ENCODE peak calls at places on chromosomes 16 and 17, in six cellular contexts. One of them, this sample, is unnamed.
A peak's percentile ranks its signal among the peaks of the same experiment; 100 is the strongest.

GRCh38 chr17:61058066-61058465 is 341.6 kb upstream of the TBX2 start:
- DNase-seq in CD4-positive, alpha-beta memory T cell: no peak
- DNase-seq in psoas muscle: no peak
- DNase-seq in heart right ventricle: no peak
- DNase-seq in ovary: no peak
- DNase-seq in OCI-LY7: no peak
- DNase-seq in this sample: no peak

GRCh38 chr16:53209489-53209888 is 154.7 kb downstream of the CHD9 start:
- DNase-seq in CD4-positive, alpha-beta memory T cell: no peak
- DNase-seq in psoas muscle: no peak
- DNase-seq in heart right ventricle: no peak
- DNase-seq in ovary: no peak
- DNase-seq in OCI-LY7: peak; percentile 19
- DNase-seq in this sample: no peak

GRCh38 chr16:68463904-68464303 is 15.6 kb upstream of the SMPD3 start:
- DNase-seq in CD4-positive, alpha-beta memory T cell: no peak
- DNase-seq in psoas muscle: no peak
- DNase-seq in heart right ventricle: no peak
- DNase-seq in ovary: no peak
- DNase-seq in OCI-LY7: no peak
- DNase-seq in this sample: no peak

GRCh38 chr16:22323173-22323997 is 26.2 kb downstream of the POLR3E start:
- DNase-seq in CD4-positive, alpha-beta memory T cell: no peak
- DNase-seq in psoas muscle: no peak
- DNase-seq in heart right ventricle: no peak
- DNase-seq in ovary: peak; percentile 19
- DNase-seq in OCI-LY7: no peak
- DNase-seq in this sample: no peak

GRCh38 chr16:58024673-58025350 is 742 bp upstream of the MMP15 start:
- DNase-seq in CD4-positive, alpha-beta memory T cell: peak; percentile 26
- DNase-seq in psoas muscle: peak; percentile 43
- DNase-seq in heart right ventricle: no peak
- DNase-seq in ovary: no peak
- DNase-seq in OCI-LY7: no peak
- DNase-seq in this sample: peak; percentile 14

GRCh38 chr17:65542595-65542994 is 18.9 kb downstream of the AXIN2 start:
- DNase-seq in CD4-positive, alpha-beta memory T cell: no peak
- DNase-seq in psoas muscle: no peak
- DNase-seq in heart right ventricle: no peak
- DNase-seq in ovary: no peak
- DNase-seq in OCI-LY7: no peak
- DNase-seq in this sample: no peak

GRCh38 chr16:85309656-85310587 is 197.7 kb upstream of the CIBAR2 start:
- DNase-seq in CD4-positive, alpha-beta memory T cell: peak; percentile 10
- DNase-seq in psoas muscle: peak; percentile 55
- DNase-seq in heart right ventricle: no peak
- DNase-seq in ovary: no peak
- DNase-seq in OCI-LY7: peak; percentile 89
- DNase-seq in this sample: no peak

GRCh38 chr17:2120550-2121335 is 65.8 kb downstream of the HIC1 start:
- DNase-seq in CD4-positive, alpha-beta memory T cell: no peak
- DNase-seq in psoas muscle: no peak
- DNase-seq in heart right ventricle: no peak
- DNase-seq in ovary: no peak
- DNase-seq in OCI-LY7: no peak
- DNase-seq in this sample: no peak

GRCh38 chr17:38352245-38353083 is 820 bp downstream of the SOCS7 start:
- DNase-seq in CD4-positive, alpha-beta memory T cell: no peak
- DNase-seq in psoas muscle: peak; percentile 30
- DNase-seq in heart right ventricle: peak; percentile 20
- DNase-seq in ovary: peak; percentile 52
- DNase-seq in OCI-LY7: peak; percentile 41
- DNase-seq in this sample: no peak

GRCh38 chr16:35552763-35553162 is 2093.4 kb downstream of the TP53TG3F start:
- DNase-seq in CD4-positive, alpha-beta memory T cell: no peak
- DNase-seq in psoas muscle: no peak
- DNase-seq in heart right ventricle: no peak
- DNase-seq in ovary: no peak
- DNase-seq in OCI-LY7: no peak
- DNase-seq in this sample: no peak
- H3K9me3 ChIP-seq in CD4-positive, alpha-beta memory T cell: no peaks in the 10 kb centered on the region
- H3K9me3 ChIP-seq in psoas muscle: peaks cover 3% of the 10 kb centered on the region
- H3K9me3 ChIP-seq in heart right ventricle: no peaks in the 10 kb centered on the region
- H3K9me3 ChIP-seq in ovary: no peaks in the 10 kb centered on the region
- H3K9me3 ChIP-seq in OCI-LY7: no peaks in the 10 kb centered on the region
- H3K9me3 ChIP-seq in this sample: peaks cover 5% of the 10 kb centered on the region

GRCh38 chr17:75688209-75688771 is 21.2 kb downstream of the SAP30BP start:
- DNase-seq in CD4-positive, alpha-beta memory T cell: no peak
- DNase-seq in psoas muscle: no peak
- DNase-seq in heart right ventricle: no peak
- DNase-seq in ovary: no peak
- DNase-seq in OCI-LY7: peak; percentile 50
- DNase-seq in this sample: no peak

GRCh38 chr17:75685508-75685907 is 18.4 kb downstream of the SAP30BP start:
- DNase-seq in CD4-positive, alpha-beta memory T cell: no peak
- DNase-seq in psoas muscle: no peak
- DNase-seq in heart right ventricle: no peak
- DNase-seq in ovary: no peak
- DNase-seq in OCI-LY7: no peak
- DNase-seq in this sample: no peak

GRCh38 chr17:75683467-75684041 is 16.4 kb downstream of the SAP30BP start:
- DNase-seq in CD4-positive, alpha-beta memory T cell: no peak
- DNase-seq in psoas muscle: no peak
- DNase-seq in heart right ventricle: no peak
- DNase-seq in ovary: no peak
- DNase-seq in OCI-LY7: no peak
- DNase-seq in this sample: no peak

GRCh38 chr17:75684249-75684648 is 17.1 kb downstream of the SAP30BP start:
- DNase-seq in CD4-positive, alpha-beta memory T cell: no peak
- DNase-seq in psoas muscle: no peak
- DNase-seq in heart right ventricle: no peak
- DNase-seq in ovary: no peak
- DNase-seq in OCI-LY7: no peak
- DNase-seq in this sample: no peak

GRCh38 chr17:75684924-75685323 is 17.8 kb downstream of the SAP30BP start:
- DNase-seq in CD4-positive, alpha-beta memory T cell: no peak
- DNase-seq in psoas muscle: no peak
- DNase-seq in heart right ventricle: no peak
- DNase-seq in ovary: no peak
- DNase-seq in OCI-LY7: no peak
- DNase-seq in this sample: no peak
- H3K27ac ChIP-seq in CD4-positive, alpha-beta memory T cell: no peak overlapping the region
- H3K27ac ChIP-seq in psoas muscle: peak overlapping the region; percentile 30
- H3K27ac ChIP-seq in heart right ventricle: peak overlapping the region; percentile 84
- H3K27ac ChIP-seq in ovary: no peak overlapping the region
- H3K27ac ChIP-seq in OCI-LY7: no peak overlapping the region
- H3K27ac ChIP-seq in this sample: no peak overlapping the region

GRCh38 chr16:45454-45853 is 8.0 kb downstream of the POLR3K start:
- DNase-seq in CD4-positive, alpha-beta memory T cell: no peak
- DNase-seq in psoas muscle: no peak
- DNase-seq in heart right ventricle: no peak
- DNase-seq in ovary: no peak
- DNase-seq in OCI-LY7: no peak
- DNase-seq in this sample: no peak
- H3K4me3 ChIP-seq in CD4-positive, alpha-beta memory T cell: no peak overlapping the region
- H3K4me3 ChIP-seq in psoas muscle: no peak overlapping the region
- H3K4me3 ChIP-seq in heart right ventricle: no peak overlapping the region
- H3K4me3 ChIP-seq in ovary: no peak overlapping the region
- H3K4me3 ChIP-seq in OCI-LY7: no peak overlapping the region
- H3K4me3 ChIP-seq in this sample: no peak overlapping the region

GRCh38 chr17:19578545-19578944 is 44.9 kb downstream of the SLC47A1 start:
- DNase-seq in CD4-positive, alpha-beta memory T cell: no peak
- DNase-seq in psoas muscle: no peak
- DNase-seq in heart right ventricle: no peak
- DNase-seq in ovary: no peak
- DNase-seq in OCI-LY7: no peak
- DNase-seq in this sample: no peak
- H3K9me3 ChIP-seq in CD4-positive, alpha-beta memory T cell: no peaks in the 10 kb centered on the region
- H3K9me3 ChIP-seq in psoas muscle: no peaks in the 10 kb centered on the region
- H3K9me3 ChIP-seq in heart right ventricle: no peaks in the 10 kb centered on the region
- H3K9me3 ChIP-seq in ovary: no peaks in the 10 kb centered on the region
- H3K9me3 ChIP-seq in OCI-LY7: no peaks in the 10 kb centered on the region
- H3K9me3 ChIP-seq in this sample: no peaks in the 10 kb centered on the region

DNA sequence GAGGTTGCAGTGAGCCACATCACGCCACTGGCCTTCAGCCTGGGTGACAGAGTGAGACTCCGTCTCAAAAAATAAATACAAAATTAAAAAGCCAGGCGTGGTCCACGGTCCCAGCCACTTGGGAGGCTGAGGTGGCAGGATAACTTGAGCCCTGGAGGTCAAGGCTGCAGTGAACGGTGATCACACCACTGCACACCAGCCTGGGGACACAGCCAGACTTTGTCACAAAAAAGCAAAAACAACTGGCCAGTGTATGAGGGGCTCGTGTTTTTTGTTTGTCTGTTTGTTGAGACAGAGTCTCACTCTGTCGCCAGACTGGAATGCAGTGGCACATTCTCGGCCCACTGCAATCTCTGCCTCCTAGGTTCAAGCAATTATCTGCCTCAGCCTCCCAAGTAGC is 1.2 kb upstream of the UBB start:
- DNase-seq in CD4-positive, alpha-beta memory T cell: no peak
- DNase-seq in psoas muscle: no peak
- DNase-seq in heart right ventricle: no peak
- DNase-seq in ovary: no peak
- DNase-seq in OCI-LY7: no peak
- DNase-seq in this sample: no peak
- H3K27ac ChIP-seq in CD4-positive, alpha-beta memory T cell: no peak overlapping the region
- H3K27ac ChIP-seq in psoas muscle: peak overlapping the region; percentile 99
- H3K27ac ChIP-seq in heart right ventricle: no peak overlapping the region
- H3K27ac ChIP-seq in ovary: no peak overlapping the region
- H3K27ac ChIP-seq in OCI-LY7: no peak overlapping the region
- H3K27ac ChIP-seq in this sample: no peak overlapping the region